ENCODE peak calls at places on chromosomes 11 and 22, in seven cellular contexts. B is SK-N-SH, S is H1, G is HepG2, I is GM12892, A is GM12878, P is K562. V is an unnamed sample.

GRCh38 chr11:113555071-113555739 is 80.0 kb upstream of the DRD2 start:
- DNase-seq in A (no peak), B (no peak), G (no peak), S (no peak), I (no peak), P (peak), V (no peak)

GRCh38 chr11:3037041-3037944 is 19.9 kb downstream of the CARS1 start:
- DNase-seq in A (no peak), P (peak), B (peak), G (peak), I (peak), S (peak), V (peak)

GRCh38 chr22:48895831-48896765 is 931.6 kb downstream of the BRD1 start:
- DNase-seq in A (no peak), I (no peak), G (no peak), B (no peak), S (no peak), P (no peak), V (no peak)

GRCh38 chr11:27153136-27153535 is 112.5 kb downstream of the BBOX1 start:
- DNase-seq in I (no peak), G (no peak), P (no peak), S (no peak), B (no peak), A (no peak), V (no peak)

GRCh38 chr22:49198705-49199084 is 629.0 kb downstream of the BRD1 start:
- DNase-seq in B (no peak), S (no peak), G (no peak), I (no peak), P (no peak), A (no peak), V (no peak)

GRCh38 chr11:112795142-112795815 is 165.9 kb upstream of the NCAM1 start:
- DNase-seq in I (peak), A (no peak), S (peak), B (peak), G (peak), P (peak), V (no peak)

GRCh38 chr11:3165152-3165705 is at the start of gene OSBPL5:
- DNase-seq in S (no peak), P (peak), B (peak), G (no peak), I (no peak), A (no peak), V (peak)

GRCh38 chr11:119051440-119052162 is 5.4 kb downstream of the HYOU1 start:
- DNase-seq in G (no peak), B (no peak), P (no peak), A (peak), I (no peak), S (no peak), V (peak)

GRCh38 chr22:39955675-39956074 is 4.5 kb upstream of the TMA7B start:
- DNase-seq in A (no peak), G (no peak), I (no peak), S (no peak), P (no peak), B (no peak), V (no peak)

GRCh38 chr11:61513143-61513740 is 4.7 kb downstream of the LRRC10B start:
- DNase-seq in G (no peak), B (no peak), S (no peak), I (no peak), P (no peak), A (no peak), V (no peak)

GRCh38 chr11:1554981-1555712 is 16.9 kb downstream of the DUSP8 start:
- DNase-seq in I (no peak), A (no peak), P (no peak), B (no peak), S (no peak), G (no peak), V (no peak)

GRCh38 chr11:69131644-69132300 is 24.0 kb upstream of the SMIM38 start:
- DNase-seq in I (no peak), P (peak), G (peak), A (no peak), B (peak), S (peak), V (no peak)

GRCh38 chr22:20237480-20238440 is 30.4 kb downstream of the RTN4R start:
- DNase-seq in S (no peak), B (no peak), P (no peak), I (no peak), G (no peak), A (no peak), V (peak)

GRCh38 chr11:129710423-129710822 is 105.2 kb upstream of the TMEM45B start:
- DNase-seq in A (no peak), G (no peak), P (no peak), I (no peak), S (no peak), B (no peak), V (no peak)

DNA sequence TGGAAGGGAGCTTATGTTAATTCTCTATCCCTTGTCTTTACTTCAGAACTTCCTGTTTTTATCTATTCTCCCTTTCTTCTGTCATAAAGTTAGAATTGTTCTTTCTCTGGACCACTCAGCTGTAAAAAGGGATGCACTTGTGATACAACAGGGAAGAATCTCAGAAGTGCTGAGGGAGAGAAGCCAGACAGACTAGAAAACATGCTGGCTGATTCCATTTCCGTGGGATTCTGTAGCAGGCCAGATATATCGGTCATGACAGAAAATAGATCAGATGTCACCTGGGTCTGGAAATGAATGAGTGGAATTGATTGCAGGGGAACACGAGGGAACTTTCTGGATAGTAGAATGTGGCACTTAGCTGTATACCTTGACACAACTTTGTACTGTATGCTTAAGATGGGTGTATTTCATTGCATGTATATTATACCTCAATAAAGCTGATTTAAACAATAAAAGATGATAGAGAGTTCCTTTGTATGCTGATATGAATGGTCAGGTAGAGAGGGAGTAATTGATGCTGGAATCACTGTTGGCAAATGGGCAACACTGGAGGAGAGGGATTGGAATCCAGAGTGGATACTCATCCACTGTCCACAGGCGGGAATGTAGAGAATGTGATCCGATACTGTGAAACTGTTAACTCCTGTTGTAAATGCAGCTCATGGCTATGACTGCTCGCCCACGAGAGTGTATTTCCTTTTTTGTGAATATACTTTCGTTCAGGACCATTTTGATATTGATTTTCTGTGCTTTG is 59.6 kb downstream of the ATXN10 start:
- DNase-seq in G (no peak), B (no peak), I (no peak), A (no peak), P (no peak), S (no peak), V (no peak)
- TF ChIP-seq TAF1 in G (no peak), B (no peak), I (no peak), A (no peak), P (no peak), S (no peak), V (no peak)

DNA sequence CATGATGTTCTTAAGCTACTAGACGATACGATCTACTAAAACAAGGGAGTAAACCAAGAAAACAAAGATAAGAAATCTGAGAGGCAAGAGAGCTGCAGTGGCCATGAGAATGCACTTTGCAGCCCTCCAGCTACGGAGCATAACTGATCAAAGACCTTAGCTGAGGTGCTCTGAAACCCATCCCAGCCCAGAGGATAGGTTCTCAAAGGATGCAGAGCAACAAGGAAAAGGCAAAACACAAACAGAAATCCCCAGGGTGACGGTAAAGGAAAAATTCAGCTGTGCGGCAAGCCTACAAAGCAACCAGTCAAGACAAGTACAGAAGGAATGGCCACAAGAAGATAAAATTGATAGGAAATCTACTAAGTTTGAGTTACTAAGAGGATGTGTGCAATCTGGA is 32.5 kb upstream of the CFAP300 start:
- DNase-seq in P (no peak), G (no peak), S (no peak), A (no peak), I (no peak), B (no peak), V (no peak)
- TF ChIP-seq TAF1 in P (no peak), G (no peak), S (no peak), A (no peak), I (no peak), B (no peak), V (no peak)

DNA sequence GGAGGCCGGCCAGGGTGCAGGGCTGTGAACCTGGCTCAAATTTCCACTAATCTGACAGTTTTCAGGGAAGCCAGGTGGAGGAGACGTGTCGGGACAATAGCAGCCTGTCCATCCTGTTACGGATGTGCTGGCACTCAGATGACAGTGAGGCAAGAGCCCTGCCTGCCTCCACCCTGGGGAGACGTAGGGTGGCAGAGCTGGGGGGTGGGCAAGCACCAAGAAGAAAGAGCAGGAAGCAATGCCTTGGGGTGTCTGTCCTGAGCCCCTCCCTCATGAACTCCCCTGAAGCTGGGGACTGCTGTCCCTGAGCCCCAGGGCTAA is 10.0 kb upstream of the TRIM29 start:
- DNase-seq in G (no peak), S (no peak), I (no peak), B (no peak), A (no peak), P (no peak), V (no peak)
- TF ChIP-seq TAF1 in G (no peak), S (no peak), I (no peak), B (no peak), A (no peak), P (no peak), V (no peak)

GRCh38 chr11:120335596-120335927 is 651 bp upstream of the ARHGEF12 start:
- DNase-seq in A (no peak), G (no peak), I (peak), S (no peak), B (no peak), P (no peak), V (peak)

GRCh38 chr11:120337133-120337895 is 1.1 kb downstream of the ARHGEF12 start:
- DNase-seq in S (no peak), B (peak), P (no peak), I (no peak), G (peak), A (no peak), V (no peak)

GRCh38 chr11:120336641-120337132 is 474 bp downstream of the ARHGEF12 start:
- DNase-seq in I (peak), A (no peak), G (no peak), B (no peak), S (no peak), P (peak), V (no peak)

GRCh38 chr11:120334894-120335462 is 1.2 kb upstream of the ARHGEF12 start:
- DNase-seq in S (no peak), P (peak), A (peak), G (peak), B (peak), I (peak), V (peak)

DNA sequence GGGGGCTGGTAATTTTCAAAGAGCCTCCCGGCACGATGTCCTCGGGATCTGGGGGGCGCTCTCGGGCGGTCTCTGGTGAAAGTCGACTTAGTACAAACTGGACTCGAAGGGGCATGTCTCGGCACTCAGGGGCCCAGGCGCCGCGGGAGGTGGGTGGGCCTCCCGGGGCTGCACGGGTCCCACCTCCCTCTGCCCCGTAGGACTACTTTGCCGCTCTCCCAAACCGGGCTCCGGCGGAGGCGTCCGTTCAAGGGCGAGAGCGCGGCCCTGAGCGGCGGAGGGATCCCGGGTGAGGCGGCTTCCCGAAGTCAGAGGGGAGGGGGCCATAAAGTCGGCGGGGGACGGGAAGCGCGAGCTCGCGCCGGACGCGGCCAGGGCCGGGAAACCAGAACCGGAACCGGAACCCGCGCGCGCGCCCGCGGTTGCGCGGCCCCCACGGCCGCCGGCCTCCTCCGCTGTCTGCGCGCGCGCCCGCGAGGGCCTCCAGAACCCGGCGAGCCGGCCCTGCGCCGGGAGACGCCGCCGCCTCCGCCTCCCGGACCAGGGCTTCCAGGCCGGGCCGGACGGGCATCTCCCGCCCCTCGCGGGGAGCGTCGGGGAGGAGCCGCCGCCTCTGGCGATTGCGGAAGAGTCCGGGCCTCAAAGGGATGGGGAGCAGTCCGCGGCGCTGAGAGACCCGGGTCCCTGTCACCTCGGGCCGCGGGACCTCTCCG is at the start of gene ARHGEF12:
- DNase-seq in I (peak), P (peak), G (peak), S (peak), B (peak), A (peak), V (peak)
- TF ChIP-seq TAF1 in I (peak), P (peak), G (peak), S (peak), B (peak), A (no peak), V (no peak)

DNA sequence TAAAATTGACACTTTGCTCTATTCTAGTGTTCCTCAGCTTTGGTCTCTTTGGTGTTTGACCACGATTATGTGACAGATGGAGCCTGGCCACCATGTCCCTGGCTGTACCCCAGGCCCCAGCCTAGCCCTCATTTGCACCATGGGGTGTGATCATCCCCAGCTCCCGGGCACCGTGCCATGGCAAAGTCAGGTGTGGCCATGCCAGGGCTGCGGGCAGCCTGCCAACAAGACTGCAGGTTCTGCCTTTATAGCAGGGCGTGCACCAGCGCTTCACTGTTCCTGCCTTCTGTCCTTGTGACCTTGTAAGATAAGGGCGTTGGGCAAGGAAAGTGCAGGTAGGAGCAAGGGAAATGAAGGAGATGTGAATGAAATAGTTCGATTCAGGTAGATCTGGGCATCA is 22.4 kb upstream of the APOBEC3A start:
- DNase-seq in I (no peak), S (no peak), A (no peak), G (no peak), B (no peak), P (no peak), V (no peak)
- TF ChIP-seq TAF1 in I (no peak), S (no peak), A (no peak), G (no peak), B (no peak), P (no peak), V (no peak)

GRCh38 chr11:66953431-66953833 is 4.8 kb downstream of the PC start:
- DNase-seq in B (no peak), S (no peak), I (no peak), A (no peak), G (no peak), P (no peak), V (no peak)
- TF ChIP-seq TAF1 in B (no peak), S (no peak), I (no peak), A (no peak), G (no peak), P (no peak), V (no peak)

DNA sequence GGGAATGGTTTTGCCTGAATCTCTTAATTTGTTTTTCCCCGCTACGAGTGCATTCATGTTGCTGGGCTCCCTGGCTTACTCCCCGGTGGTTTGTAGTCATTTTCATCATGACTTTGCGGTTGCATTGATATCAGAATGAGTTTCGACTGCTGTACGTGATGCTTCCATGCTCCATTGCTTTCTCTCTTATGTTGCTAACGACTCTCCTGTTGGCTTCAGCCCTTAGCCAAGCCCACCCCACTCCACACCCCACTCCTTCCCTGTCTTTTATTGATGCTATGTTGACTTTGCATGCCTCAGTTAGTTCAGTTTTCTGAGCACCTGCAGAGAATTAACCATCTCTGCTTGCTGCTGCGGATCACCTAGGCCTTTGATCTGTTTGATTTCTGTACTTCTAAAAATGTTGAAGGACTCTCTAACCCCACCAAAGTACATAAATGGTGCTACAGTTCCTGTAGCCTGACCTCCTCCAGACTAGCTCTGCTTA is 65.3 kb downstream of the ARFGAP2 start:
- DNase-seq in S (no peak), A (peak), P (no peak), I (peak), B (no peak), G (no peak), V (peak)
- TF ChIP-seq TAF1 in S (no peak), A (no peak), P (no peak), I (no peak), B (no peak), G (no peak), V (no peak)

GRCh38 chr11:64296236-64296635 is 3.9 kb upstream of the CATSPERZ start:
- DNase-seq in S (no peak), I (no peak), P (no peak), B (no peak), G (no peak), A (no peak), V (no peak)
- TF ChIP-seq TAF1 in S (no peak), I (no peak), P (no peak), B (no peak), G (no peak), A (no peak), V (no peak)

V was measured in GM12891.